ENCODE peak calls at places on chromosomes 2 and 18, in five cellular contexts. V, Z, C, N and W are unnamed samples.

GRCh38 chr2:30502310-30502709 is 55.3 kb downstream of the LCLAT1 start:
- DNase-seq in V (no peak), Z (no peak), C (no peak), N (no peak), W (no peak)

GRCh38 chr2:188303363-188304031 is 11.8 kb downstream of the GULP1 start:
- DNase-seq in V (no peak), Z (peak; percentile 71), C (no peak), N (no peak), W (no peak)

GRCh38 chr2:163697846-163698637 is 37.8 kb downstream of the FIGN start:
- DNase-seq in V (no peak), Z (no peak), C (no peak), N (no peak), W (no peak)

GRCh38 chr18:9039441-9039950 is 63.0 kb upstream of the NDUFV2 start:
- DNase-seq in V (no peak), Z (no peak), C (no peak), N (no peak), W (no peak)

GRCh38 chr18:48662021-48662661 is 123.3 kb downstream of the CTIF start:
- DNase-seq in V (no peak), Z (peak; percentile 78), C (no peak), N (peak; percentile 48), W (no peak)

GRCh38 chr18:904135-905090 is at the start of gene ADCYAP1:
- DNase-seq in V (no peak), Z (no peak), C (no peak), N (no peak), W (peak; percentile 53)

GRCh38 chr2:186241874-186242273 is 244.2 kb upstream of the ZC3H15 start:
- DNase-seq in V (no peak), Z (no peak), C (no peak), N (no peak), W (no peak)

GRCh38 chr2:11938196-11938595 is 191.8 kb downstream of the LPIN1 start:
- DNase-seq in V (no peak), Z (peak; percentile 72), C (peak; percentile 41), N (no peak), W (peak; percentile 40)

GRCh38 chr2:136891100-136891499 is 125.8 kb downstream of the THSD7B start:
- DNase-seq in V (no peak), Z (no peak), C (no peak), N (no peak), W (no peak)

GRCh38 chr2:110993557-110994231 is 127.0 kb upstream of the BCL2L11 start:
- DNase-seq in V (peak; percentile 63), Z (no peak), C (no peak), N (peak; percentile 89), W (no peak)

GRCh38 chr18:21264651-21265050 is 22.6 kb downstream of the GREB1L start:
- DNase-seq in V (no peak), Z (no peak), C (peak; percentile 8), N (peak; percentile 47), W (no peak)

GRCh38 chr18:11676867-11677266 is 12.2 kb upstream of the GNAL start:
- DNase-seq in V (no peak), Z (peak; percentile 5), C (no peak), N (no peak), W (no peak)

GRCh38 chr18:41038071-41038470 is 917.0 kb upstream of the PIK3C3 start:
- DNase-seq in V (no peak), Z (peak; percentile 39), C (no peak), N (no peak), W (no peak)

GRCh38 chr18:56795381-56795780 is 144.2 kb downstream of the WDR7 start:
- DNase-seq in V (no peak), Z (peak; percentile 38), C (no peak), N (no peak), W (no peak)

GRCh38 chr18:35661483-35662146 is 80.1 kb downstream of the GALNT1 start:
- DNase-seq in V (no peak), Z (no peak), C (no peak), N (no peak), W (no peak)

GRCh38 chr2:159902722-159903121 is 104.7 kb upstream of the CD302 start:
- DNase-seq in V (no peak), Z (no peak), C (no peak), N (peak; percentile 61), W (no peak)

GRCh38 chr2:159904565-159905281 is 106.7 kb upstream of the CD302 start:
- DNase-seq in V (peak; percentile 16), Z (no peak), C (peak; percentile 90), N (peak; percentile 84), W (peak; percentile 60)

GRCh38 chr2:159905901-159906300 is 107.9 kb upstream of the CD302 start:
- DNase-seq in V (no peak), Z (no peak), C (no peak), N (no peak), W (no peak)

GRCh38 chr2:159903404-159904126 is 105.6 kb upstream of the CD302 start:
- DNase-seq in V (no peak), Z (no peak), C (peak; percentile 61), N (peak; percentile 65), W (no peak)

GRCh38 chr2:159904127-159904564 is 106.1 kb upstream of the CD302 start:
- DNase-seq in V (no peak), Z (no peak), C (peak; percentile 28), N (peak; percentile 50), W (no peak)
- TF ChIP-seq POLR2A in V (no peak), Z (no peak), C (no peak), N (no peak), W (no peak)

DNA sequence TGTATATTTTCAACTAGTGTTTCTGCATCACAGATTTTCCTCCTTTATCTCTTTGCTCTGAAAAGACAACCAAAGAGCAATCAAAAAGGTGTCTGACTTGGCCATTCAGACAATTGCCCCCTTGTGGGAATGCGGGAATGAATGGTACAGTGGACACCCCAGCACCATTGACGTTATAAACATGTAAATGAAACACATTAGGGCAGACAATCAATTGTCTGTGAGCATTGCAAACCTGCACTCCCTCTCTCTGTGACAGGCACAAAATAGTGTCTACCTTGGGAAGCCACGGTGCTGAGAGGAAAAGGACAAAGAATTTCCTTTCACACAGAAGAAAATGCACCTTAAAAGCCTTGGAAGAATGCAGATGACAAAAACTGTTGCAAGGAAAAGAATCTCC is 8.0 kb downstream of the ZEB2 start:
- DNase-seq in V (no peak), Z (no peak), C (no peak), N (no peak), W (no peak)
- H3K4me1 ChIP-seq in V (peaks cover 64% of the 10 kb centered on the region), Z (peaks cover 30% of the 10 kb centered on the region), C (no peaks in the 10 kb centered on the region), N (no peaks in the 10 kb centered on the region), W (peaks cover 69% of the 10 kb centered on the region)

DNA sequence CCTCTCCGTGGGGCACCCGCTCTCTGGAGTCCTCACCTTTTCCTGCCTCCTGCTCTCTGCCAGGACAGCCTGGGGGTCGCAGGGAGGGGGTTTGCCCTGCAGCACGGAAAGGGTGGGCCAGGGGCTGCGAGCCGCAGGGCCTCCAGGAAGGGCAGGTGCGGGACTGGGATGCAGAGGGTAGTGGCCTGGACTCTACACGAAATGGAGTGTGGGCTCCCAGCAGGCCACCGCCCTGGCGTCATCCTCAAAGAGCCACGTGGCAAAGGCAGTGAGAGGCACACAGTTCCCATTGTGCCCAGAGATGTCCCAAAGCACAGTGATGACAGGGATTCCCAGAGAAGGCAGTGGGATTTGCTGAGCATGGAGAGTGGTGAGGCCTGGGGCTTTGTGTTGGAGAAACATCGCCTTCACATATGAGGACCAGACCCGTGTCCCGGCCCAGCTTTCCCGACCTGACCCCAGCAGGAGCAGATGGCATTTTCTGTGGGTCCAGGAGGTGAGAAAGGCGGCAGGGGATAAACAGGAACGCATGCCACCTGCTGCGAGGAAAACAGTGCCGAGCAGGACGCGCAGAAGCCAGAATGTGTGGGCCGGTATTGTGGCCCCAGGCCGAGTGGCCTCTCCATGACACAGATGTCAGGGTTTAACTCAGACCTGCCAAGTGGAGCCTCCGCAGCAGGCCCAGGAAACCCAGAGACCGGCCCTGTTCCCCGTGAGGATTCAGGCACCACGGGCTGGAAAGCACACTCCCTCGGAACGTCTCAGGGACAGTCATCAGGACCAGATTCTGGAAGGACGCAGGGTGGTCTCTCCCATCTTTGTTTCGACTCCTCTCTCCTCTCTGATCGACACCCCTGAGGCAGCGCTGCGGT is 855.5 kb upstream of the SALL3 start:
- DNase-seq in V (no peak), Z (no peak), C (no peak), N (no peak), W (no peak)
- H3K9me3 ChIP-seq in V (no peaks in the 10 kb centered on the region), Z (peaks cover 61% of the 10 kb centered on the region), C (no peaks in the 10 kb centered on the region), N (no peaks in the 10 kb centered on the region), W (no peaks in the 10 kb centered on the region)

GRCh38 chr2:8407332-8407731 is 274.5 kb upstream of the ID2 start:
- DNase-seq in V (no peak), Z (no peak), C (no peak), N (no peak), W (no peak)

GRCh38 chr2:8412586-8412985 is 269.3 kb upstream of the ID2 start:
- DNase-seq in V (peak; percentile 53), Z (no peak), C (no peak), N (peak; percentile 20), W (peak; percentile 59)

GRCh38 chr2:8408560-8409460 is 273.0 kb upstream of the ID2 start:
- DNase-seq in V (no peak), Z (no peak), C (no peak), N (no peak), W (no peak)

GRCh38 chr2:8412082-8412481 is 269.8 kb upstream of the ID2 start:
- DNase-seq in V (no peak), Z (no peak), C (peak; percentile 81), N (no peak), W (no peak)

GRCh38 chr2:8409461-8410260 is 272.2 kb upstream of the ID2 start:
- DNase-seq in V (no peak), Z (peak; percentile 23), C (no peak), N (no peak), W (no peak)
- TF ChIP-seq POLR2A in V (no peak), Z (no peak), C (no peak), N (no peak), W (no peak)

GRCh38 chr2:238866656-238867277 is 18.9 kb downstream of the TWIST2 start:
- DNase-seq in V (no peak), Z (no peak), C (no peak), N (no peak), W (no peak)
- H3K4me1 ChIP-seq in V (peaks cover 20% of the 10 kb centered on the region), Z (peaks cover 53% of the 10 kb centered on the region), C (peaks cover 42% of the 10 kb centered on the region), N (no peaks in the 10 kb centered on the region), W (peaks cover 25% of the 10 kb centered on the region)

DNA sequence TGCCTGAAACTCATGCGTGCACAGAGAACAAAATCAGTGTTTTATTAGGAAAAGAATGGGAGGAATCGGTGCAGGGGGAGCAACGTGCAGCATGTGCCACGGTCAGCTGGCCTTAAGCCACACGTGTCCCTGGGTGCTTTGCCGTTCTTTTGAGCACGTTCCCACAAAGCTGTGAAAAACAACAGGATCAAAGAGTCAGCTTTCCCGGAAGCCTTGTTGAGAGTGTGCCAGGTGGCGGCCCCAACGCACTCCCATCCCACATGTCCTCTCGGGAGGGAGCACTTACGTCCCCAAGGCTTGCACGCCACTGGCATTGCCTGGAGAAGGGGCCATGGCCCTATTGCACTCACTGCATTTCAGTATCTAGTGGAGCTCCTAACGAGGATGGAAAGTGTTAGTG is 511.2 kb downstream of the EIPR1 start:
- DNase-seq in V (no peak), Z (no peak), C (no peak), N (no peak), W (no peak)
- H3K9me3 ChIP-seq in V (no peaks in the 10 kb centered on the region), Z (peaks cover 45% of the 10 kb centered on the region), C (no peaks in the 10 kb centered on the region), N (no peaks in the 10 kb centered on the region), W (no peaks in the 10 kb centered on the region)

GRCh38 chr2:100320547-100321180 is 1.6 kb downstream of the LONRF2 start:
- DNase-seq in V (no peak), Z (no peak), C (no peak), N (peak; percentile 7), W (peak; percentile 65)

GRCh38 chr2:100321881-100322820 is at the start of gene LONRF2:
- DNase-seq in V (peak; percentile 14), Z (no peak), C (no peak), N (peak; percentile 69), W (peak; percentile 68)

GRCh38 chr2:100317634-100318033 is 4.7 kb downstream of the LONRF2 start:
- DNase-seq in V (no peak), Z (no peak), C (no peak), N (no peak), W (no peak)

GRCh38 chr2:100321181-100321880 is 970 bp downstream of the LONRF2 start:
- DNase-seq in V (peak; percentile 19), Z (peak; percentile 21), C (no peak), N (peak; percentile 79), W (peak; percentile 42)
- TF ChIP-seq POLR2A in V (no peak), Z (no peak), C (no peak), N (peak; percentile 54), W (no peak)